ENCODE peak calls at places on chromosomes 12 and 14, in five cellular contexts. One of them, this sample, is unnamed.
A peak's percentile ranks its signal among the peaks of the same experiment; 100 is the strongest.

GRCh38 chr14:24576178-24576577 is at the start of gene CTSG:
- DNase-seq in H1: no peak
- DNase-seq in GM12891: no peak
- DNase-seq in SK-N-SH: no peak
- DNase-seq in HepG2: no peak
- DNase-seq in this sample: no peak

GRCh38 chr12:117051380-117051779 is 47.8 kb downstream of the TESC start:
- DNase-seq in H1: no peak
- DNase-seq in HepG2: no peak
- DNase-seq in GM12891: no peak
- DNase-seq in SK-N-SH: no peak
- DNase-seq in this sample: no peak

GRCh38 chr12:75571204-75571603 is 59.8 kb upstream of the KRR1 start:
- DNase-seq in H1: no peak
- DNase-seq in GM12891: no peak
- DNase-seq in HepG2: peak; percentile 40
- DNase-seq in SK-N-SH: no peak
- DNase-seq in this sample: no peak

GRCh38 chr12:57866308-57867019 is 19.9 kb upstream of the CTDSP2 start:
- DNase-seq in H1: no peak
- DNase-seq in GM12891: no peak
- DNase-seq in SK-N-SH: no peak
- DNase-seq in HepG2: no peak
- DNase-seq in this sample: no peak

GRCh38 chr12:95998611-95999300 is 2.6 kb upstream of the HAL start:
- DNase-seq in GM12891: peak; percentile 51
- DNase-seq in SK-N-SH: peak; percentile 75
- DNase-seq in H1: no peak
- DNase-seq in HepG2: peak; percentile 65
- DNase-seq in this sample: peak; percentile 43

GRCh38 chr12:96014932-96015599 is 18.9 kb upstream of the HAL start:
- DNase-seq in SK-N-SH: no peak
- DNase-seq in H1: no peak
- DNase-seq in GM12891: no peak
- DNase-seq in HepG2: no peak
- DNase-seq in this sample: no peak

GRCh38 chr14:76191297-76191696 is 39.6 kb downstream of the GPATCH2L start:
- DNase-seq in HepG2: no peak
- DNase-seq in GM12891: no peak
- DNase-seq in SK-N-SH: no peak
- DNase-seq in H1: no peak
- DNase-seq in this sample: no peak

GRCh38 chr14:75906680-75907280 is 75.0 kb downstream of the TGFB3 start:
- DNase-seq in HepG2: peak; percentile 36
- DNase-seq in GM12891: peak; percentile 12
- DNase-seq in SK-N-SH: peak; percentile 39
- DNase-seq in H1: peak; percentile 77
- DNase-seq in this sample: no peak

GRCh38 chr12:65492997-65493892 is 214.8 kb downstream of the MSRB3 start:
- DNase-seq in HepG2: no peak
- DNase-seq in SK-N-SH: no peak
- DNase-seq in H1: no peak
- DNase-seq in GM12891: no peak
- DNase-seq in this sample: no peak

GRCh38 chr12:52242442-52243263 is 9.6 kb downstream of the KRT7 start:
- DNase-seq in SK-N-SH: peak; percentile 9
- DNase-seq in GM12891: no peak
- DNase-seq in HepG2: no peak
- DNase-seq in H1: no peak
- DNase-seq in this sample: no peak

GRCh38 chr12:106145539-106146447 is 7.0 kb upstream of the NUAK1 start:
- DNase-seq in HepG2: no peak
- DNase-seq in GM12891: no peak
- DNase-seq in SK-N-SH: no peak
- DNase-seq in H1: no peak
- DNase-seq in this sample: no peak

GRCh38 chr14:98580131-98580678 is 691.8 kb downstream of the BCL11B start:
- DNase-seq in GM12891: no peak
- DNase-seq in HepG2: no peak
- DNase-seq in SK-N-SH: no peak
- DNase-seq in H1: no peak
- DNase-seq in this sample: no peak
- TF ChIP-seq TAF1 in GM12891: no peak
- TF ChIP-seq TAF1 in HepG2: no peak
- TF ChIP-seq TAF1 in SK-N-SH: no peak
- TF ChIP-seq TAF1 in H1: no peak
- TF ChIP-seq TAF1 in this sample: no peak

DNA sequence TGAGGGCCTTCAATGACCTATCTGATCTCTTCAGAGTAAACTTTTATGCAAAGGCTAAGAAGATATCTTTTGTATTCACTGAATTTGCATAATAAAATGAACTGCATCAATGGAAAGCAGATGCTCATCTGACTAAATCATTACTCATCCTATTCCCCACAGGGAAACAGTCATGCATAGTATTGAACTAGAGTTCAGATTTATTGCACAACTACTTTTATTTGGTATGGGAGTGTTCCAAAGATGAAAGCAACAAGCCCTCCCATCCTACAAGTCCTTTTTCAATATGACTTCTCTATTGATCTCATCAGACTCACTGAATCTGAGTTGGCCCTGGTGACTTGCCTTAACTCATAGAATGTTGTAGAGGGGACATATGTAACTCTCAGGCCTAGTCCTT is 159.8 kb downstream of the KITLG start:
- DNase-seq in H1: no peak
- DNase-seq in HepG2: no peak
- DNase-seq in GM12891: no peak
- DNase-seq in SK-N-SH: no peak
- DNase-seq in this sample: no peak
- TF ChIP-seq TAF1 in H1: no peak
- TF ChIP-seq TAF1 in HepG2: no peak
- TF ChIP-seq TAF1 in GM12891: no peak
- TF ChIP-seq TAF1 in SK-N-SH: no peak
- TF ChIP-seq TAF1 in this sample: no peak

GRCh38 chr12:88188180-88188579 is 46.1 kb downstream of the TMTC3 start:
- DNase-seq in GM12891: no peak
- DNase-seq in SK-N-SH: no peak
- DNase-seq in HepG2: no peak
- DNase-seq in H1: no peak
- DNase-seq in this sample: no peak
- TF ChIP-seq TAF1 in GM12891: no peak
- TF ChIP-seq TAF1 in SK-N-SH: no peak
- TF ChIP-seq TAF1 in HepG2: no peak
- TF ChIP-seq TAF1 in H1: no peak
- TF ChIP-seq TAF1 in this sample: no peak

GRCh38 chr12:78183854-78184253 is 353.2 kb downstream of the NAV3 start:
- DNase-seq in HepG2: no peak
- DNase-seq in H1: no peak
- DNase-seq in GM12891: no peak
- DNase-seq in SK-N-SH: no peak
- DNase-seq in this sample: no peak

GRCh38 chr12:78185651-78186050 is 355.0 kb downstream of the NAV3 start:
- DNase-seq in GM12891: no peak
- DNase-seq in H1: no peak
- DNase-seq in HepG2: no peak
- DNase-seq in SK-N-SH: no peak
- DNase-seq in this sample: no peak

GRCh38 chr12:78179346-78179745 is 348.7 kb downstream of the NAV3 start:
- DNase-seq in GM12891: no peak
- DNase-seq in HepG2: no peak
- DNase-seq in H1: no peak
- DNase-seq in SK-N-SH: no peak
- DNase-seq in this sample: no peak

GRCh38 chr12:78185109-78185508 is 354.4 kb downstream of the NAV3 start:
- DNase-seq in GM12891: no peak
- DNase-seq in H1: no peak
- DNase-seq in HepG2: no peak
- DNase-seq in SK-N-SH: no peak
- DNase-seq in this sample: no peak

GRCh38 chr12:78181544-78182162 is 351.0 kb downstream of the NAV3 start:
- DNase-seq in HepG2: peak; percentile 2
- DNase-seq in H1: no peak
- DNase-seq in GM12891: no peak
- DNase-seq in SK-N-SH: peak; percentile 1
- DNase-seq in this sample: no peak
- TF ChIP-seq TAF1 in HepG2: no peak
- TF ChIP-seq TAF1 in H1: no peak
- TF ChIP-seq TAF1 in GM12891: no peak
- TF ChIP-seq TAF1 in SK-N-SH: no peak
- TF ChIP-seq TAF1 in this sample: no peak

This sample was measured in GM12892.